ENCODE peak calls at places on chromosome 16, in ten cellular contexts. One of them, this sample, is unnamed.

GRCh38 chr16:48217708-48218107 is 26.4 kb upstream of the LONP2 start:
- DNase-seq in GM23338: no peak
- DNase-seq in suprapubic skin: no peak
- DNase-seq in HepG2: no peak
- DNase-seq in stomach: no peak
- DNase-seq in sigmoid colon: no peak
- DNase-seq in HCT116: no peak
- DNase-seq in endothelial cell of umbilical vein: no peak
- DNase-seq in prostate gland: no peak
- DNase-seq in spleen: no peak
- DNase-seq in this sample: no peak

GRCh38 chr16:53855056-53855455 is 151.1 kb downstream of the FTO start:
- DNase-seq in GM23338: no peak
- DNase-seq in suprapubic skin: no peak
- DNase-seq in HepG2: no peak
- DNase-seq in stomach: no peak
- DNase-seq in sigmoid colon: no peak
- DNase-seq in HCT116: no peak
- DNase-seq in endothelial cell of umbilical vein: no peak
- DNase-seq in prostate gland: no peak
- DNase-seq in spleen: no peak
- DNase-seq in this sample: no peak

GRCh38 chr16:72990003-72990521 is 57.9 kb downstream of the ZFHX3 start:
- DNase-seq in GM23338: peak
- DNase-seq in suprapubic skin: peak
- DNase-seq in HepG2: no peak
- DNase-seq in stomach: peak
- DNase-seq in sigmoid colon: peak
- DNase-seq in HCT116: peak
- DNase-seq in endothelial cell of umbilical vein: peak
- DNase-seq in prostate gland: peak
- DNase-seq in spleen: no peak
- DNase-seq in this sample: peak

GRCh38 chr16:50244140-50244503 is 22.2 kb upstream of the ADCY7 start:
- DNase-seq in GM23338: no peak
- DNase-seq in suprapubic skin: peak
- DNase-seq in HepG2: no peak
- DNase-seq in stomach: no peak
- DNase-seq in sigmoid colon: no peak
- DNase-seq in HCT116: no peak
- DNase-seq in endothelial cell of umbilical vein: no peak
- DNase-seq in prostate gland: no peak
- DNase-seq in spleen: no peak
- DNase-seq in this sample: no peak

GRCh38 chr16:49492896-49493620 is 119.5 kb downstream of the C16orf78 start:
- DNase-seq in GM23338: peak
- DNase-seq in suprapubic skin: peak
- DNase-seq in HepG2: no peak
- DNase-seq in stomach: no peak
- DNase-seq in sigmoid colon: no peak
- DNase-seq in HCT116: no peak
- DNase-seq in endothelial cell of umbilical vein: no peak
- DNase-seq in prostate gland: no peak
- DNase-seq in spleen: peak
- DNase-seq in this sample: peak

GRCh38 chr16:60031751-60032150 is 1297.6 kb upstream of the GOT2 start:
- DNase-seq in GM23338: no peak
- DNase-seq in suprapubic skin: no peak
- DNase-seq in HepG2: no peak
- DNase-seq in stomach: no peak
- DNase-seq in sigmoid colon: no peak
- DNase-seq in HCT116: no peak
- DNase-seq in endothelial cell of umbilical vein: no peak
- DNase-seq in prostate gland: no peak
- DNase-seq in spleen: no peak
- DNase-seq in this sample: no peak

GRCh38 chr16:21701271-21701670 is 37.5 kb downstream of the OTOA start:
- DNase-seq in GM23338: peak
- DNase-seq in suprapubic skin: no peak
- DNase-seq in HepG2: no peak
- DNase-seq in stomach: no peak
- DNase-seq in sigmoid colon: no peak
- DNase-seq in HCT116: no peak
- DNase-seq in endothelial cell of umbilical vein: no peak
- DNase-seq in prostate gland: no peak
- DNase-seq in spleen: no peak
- DNase-seq in this sample: no peak

GRCh38 chr16:64586756-64587155 is 535.1 kb downstream of the CDH11 start:
- DNase-seq in GM23338: no peak
- DNase-seq in suprapubic skin: no peak
- DNase-seq in HepG2: no peak
- DNase-seq in stomach: no peak
- DNase-seq in sigmoid colon: no peak
- DNase-seq in HCT116: no peak
- DNase-seq in endothelial cell of umbilical vein: no peak
- DNase-seq in prostate gland: no peak
- DNase-seq in spleen: no peak
- DNase-seq in this sample: no peak

GRCh38 chr16:77211880-77212735 is 12.9 kb downstream of the SYCE1L start:
- DNase-seq in GM23338: peak
- DNase-seq in suprapubic skin: peak
- DNase-seq in HepG2: no peak
- DNase-seq in stomach: peak
- DNase-seq in sigmoid colon: no peak
- DNase-seq in HCT116: no peak
- DNase-seq in endothelial cell of umbilical vein: peak
- DNase-seq in prostate gland: peak
- DNase-seq in spleen: peak
- DNase-seq in this sample: peak

GRCh38 chr16:72172105-72173034 is at the start of gene PMFBP1:
- DNase-seq in GM23338: peak
- DNase-seq in suprapubic skin: no peak
- DNase-seq in HepG2: peak
- DNase-seq in stomach: no peak
- DNase-seq in sigmoid colon: peak
- DNase-seq in HCT116: no peak
- DNase-seq in endothelial cell of umbilical vein: peak
- DNase-seq in prostate gland: no peak
- DNase-seq in spleen: no peak
- DNase-seq in this sample: no peak

GRCh38 chr16:20803192-20803560 is 3.1 kb downstream of the ERI2 start:
- DNase-seq in GM23338: no peak
- DNase-seq in suprapubic skin: no peak
- DNase-seq in HepG2: no peak
- DNase-seq in stomach: no peak
- DNase-seq in sigmoid colon: no peak
- DNase-seq in HCT116: no peak
- DNase-seq in endothelial cell of umbilical vein: peak
- DNase-seq in prostate gland: no peak
- DNase-seq in spleen: no peak
- DNase-seq in this sample: no peak

GRCh38 chr16:85724936-85725335 is 26.0 kb downstream of the C16orf74 start:
- DNase-seq in GM23338: no peak
- DNase-seq in suprapubic skin: no peak
- DNase-seq in HepG2: no peak
- DNase-seq in stomach: no peak
- DNase-seq in sigmoid colon: no peak
- DNase-seq in HCT116: no peak
- DNase-seq in endothelial cell of umbilical vein: no peak
- DNase-seq in prostate gland: no peak
- DNase-seq in spleen: no peak
- DNase-seq in this sample: no peak

GRCh38 chr16:26263406-26263805 is 571.6 kb downstream of the HS3ST4 start:
- DNase-seq in GM23338: no peak
- DNase-seq in suprapubic skin: no peak
- DNase-seq in HepG2: no peak
- DNase-seq in stomach: no peak
- DNase-seq in sigmoid colon: no peak
- DNase-seq in HCT116: no peak
- DNase-seq in endothelial cell of umbilical vein: no peak
- DNase-seq in prostate gland: no peak
- DNase-seq in spleen: no peak
- DNase-seq in this sample: no peak

GRCh38 chr16:85991856-85992255 is 92.9 kb downstream of the IRF8 start:
- DNase-seq in GM23338: no peak
- DNase-seq in suprapubic skin: peak
- DNase-seq in HepG2: no peak
- DNase-seq in stomach: no peak
- DNase-seq in sigmoid colon: peak
- DNase-seq in HCT116: no peak
- DNase-seq in endothelial cell of umbilical vein: no peak
- DNase-seq in prostate gland: no peak
- DNase-seq in spleen: no peak
- DNase-seq in this sample: no peak

GRCh38 chr16:57624044-57624688 is 4.3 kb upstream of the ADGRG1 start:
- DNase-seq in GM23338: no peak
- DNase-seq in suprapubic skin: no peak
- DNase-seq in HepG2: peak
- DNase-seq in stomach: no peak
- DNase-seq in sigmoid colon: no peak
- DNase-seq in HCT116: no peak
- DNase-seq in endothelial cell of umbilical vein: no peak
- DNase-seq in prostate gland: no peak
- DNase-seq in spleen: peak
- DNase-seq in this sample: no peak

GRCh38 chr16:48526058-48526957 is 83.7 kb downstream of the N4BP1 start:
- DNase-seq in GM23338: peak
- DNase-seq in suprapubic skin: peak
- DNase-seq in HepG2: peak
- DNase-seq in stomach: peak
- DNase-seq in sigmoid colon: peak
- DNase-seq in HCT116: peak
- DNase-seq in endothelial cell of umbilical vein: no peak
- DNase-seq in prostate gland: no peak
- DNase-seq in spleen: peak
- DNase-seq in this sample: no peak

DNA sequence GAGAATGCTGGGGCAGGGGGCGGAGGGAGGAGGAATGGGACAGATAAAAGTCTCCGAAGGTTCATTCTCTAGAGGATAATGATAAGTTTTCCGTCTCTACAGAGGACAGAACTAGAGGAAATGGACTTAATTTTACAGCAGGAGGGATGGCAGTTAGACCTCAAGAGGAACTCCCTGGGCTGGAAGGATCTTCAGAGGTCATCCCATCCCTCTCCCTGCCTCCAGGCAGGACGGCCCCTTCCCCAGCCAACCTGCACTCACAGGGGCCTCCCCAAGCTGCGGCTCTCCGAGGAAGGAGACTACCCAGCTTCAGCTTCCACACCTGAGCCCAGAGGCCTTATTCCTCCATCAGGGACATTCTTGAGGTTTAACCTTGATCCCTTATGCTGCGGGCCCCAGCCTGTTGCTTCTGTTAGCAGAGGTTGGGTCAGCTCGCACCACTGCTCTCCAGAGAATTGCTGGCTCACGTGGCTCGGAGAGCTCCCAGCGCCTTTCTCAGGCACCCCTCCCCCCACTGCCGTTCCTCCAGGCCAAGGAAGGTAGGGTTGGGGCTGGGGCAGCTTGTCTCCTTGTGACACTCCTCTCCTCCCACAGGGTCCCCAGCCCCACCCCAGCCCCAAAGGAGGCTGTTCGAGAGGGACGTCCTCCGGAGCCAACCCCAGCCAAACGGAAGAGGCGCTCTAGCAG is 8.5 kb downstream of the ELOB start:
- DNase-seq in GM23338: no peak
- DNase-seq in suprapubic skin: no peak
- DNase-seq in HepG2: no peak
- DNase-seq in stomach: no peak
- DNase-seq in sigmoid colon: no peak
- DNase-seq in HCT116: no peak
- DNase-seq in endothelial cell of umbilical vein: no peak
- DNase-seq in prostate gland: no peak
- DNase-seq in spleen: peak
- DNase-seq in this sample: no peak
- H3K27ac ChIP-seq in GM23338: peak
- H3K27ac ChIP-seq in suprapubic skin: peak
- H3K27ac ChIP-seq in HepG2: no peak
- H3K27ac ChIP-seq in stomach: peak
- H3K27ac ChIP-seq in sigmoid colon: no peak
- H3K27ac ChIP-seq in HCT116: no peak
- H3K27ac ChIP-seq in endothelial cell of umbilical vein: no peak
- H3K27ac ChIP-seq in prostate gland: no peak
- H3K27ac ChIP-seq in spleen: no peak
- H3K27ac ChIP-seq in this sample: no peak

GRCh38 chr16:4682084-4682581 is 11.2 kb upstream of the NUDT16L1 start:
- DNase-seq in GM23338: no peak
- DNase-seq in suprapubic skin: no peak
- DNase-seq in HepG2: no peak
- DNase-seq in stomach: no peak
- DNase-seq in sigmoid colon: no peak
- DNase-seq in HCT116: no peak
- DNase-seq in endothelial cell of umbilical vein: no peak
- DNase-seq in prostate gland: no peak
- DNase-seq in spleen: peak
- DNase-seq in this sample: no peak
- TF ChIP-seq POLR2AphosphoS5 in GM23338: no peak
- TF ChIP-seq POLR2AphosphoS5 in suprapubic skin: no peak
- TF ChIP-seq POLR2AphosphoS5 in HepG2: no peak
- TF ChIP-seq POLR2AphosphoS5 in stomach: no peak
- TF ChIP-seq POLR2AphosphoS5 in sigmoid colon: no peak
- TF ChIP-seq POLR2AphosphoS5 in HCT116: no peak
- TF ChIP-seq POLR2AphosphoS5 in endothelial cell of umbilical vein: no peak
- TF ChIP-seq POLR2AphosphoS5 in prostate gland: no peak
- TF ChIP-seq POLR2AphosphoS5 in spleen: peak
- TF ChIP-seq POLR2AphosphoS5 in this sample: no peak

GRCh38 chr16:88767546-88767945 is 17.5 kb downstream of the PIEZO1 start:
- DNase-seq in GM23338: no peak
- DNase-seq in suprapubic skin: no peak
- DNase-seq in HepG2: no peak
- DNase-seq in stomach: no peak
- DNase-seq in sigmoid colon: no peak
- DNase-seq in HCT116: no peak
- DNase-seq in endothelial cell of umbilical vein: no peak
- DNase-seq in prostate gland: no peak
- DNase-seq in spleen: no peak
- DNase-seq in this sample: no peak
- H3K27ac ChIP-seq in GM23338: peak
- H3K27ac ChIP-seq in suprapubic skin: peak
- H3K27ac ChIP-seq in HepG2: no peak
- H3K27ac ChIP-seq in stomach: peak
- H3K27ac ChIP-seq in sigmoid colon: peak
- H3K27ac ChIP-seq in HCT116: peak
- H3K27ac ChIP-seq in endothelial cell of umbilical vein: peak
- H3K27ac ChIP-seq in prostate gland: peak
- H3K27ac ChIP-seq in spleen: peak
- H3K27ac ChIP-seq in this sample: peak

DNA sequence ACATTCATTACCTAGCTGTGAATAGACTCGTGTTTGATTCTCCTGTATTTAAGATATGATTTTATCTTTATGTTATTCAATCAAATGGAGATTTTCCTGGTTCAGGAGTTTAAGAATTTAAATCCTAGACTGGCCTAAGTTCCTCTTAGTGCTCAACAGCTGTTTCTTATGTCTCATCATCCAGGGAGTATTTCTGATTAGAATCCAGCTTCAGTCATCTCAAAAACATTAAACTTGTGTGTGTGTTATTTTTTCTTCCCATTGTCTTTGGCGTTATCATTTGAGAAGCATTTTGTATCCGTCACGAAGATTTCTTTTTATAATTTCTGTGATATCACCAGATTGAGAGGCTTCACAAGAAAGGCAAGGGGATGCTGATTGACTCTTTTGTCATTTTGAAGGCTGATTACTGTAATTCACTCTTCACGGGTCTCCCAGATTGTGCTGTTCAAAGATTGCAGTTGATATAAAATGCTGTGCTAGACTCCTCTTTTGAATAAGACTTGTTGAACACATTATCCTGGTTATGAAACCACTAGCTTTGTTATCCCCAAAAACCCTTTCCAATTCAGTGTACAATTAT is 204.8 kb downstream of the CDH8 start:
- DNase-seq in GM23338: no peak
- DNase-seq in suprapubic skin: no peak
- DNase-seq in HepG2: no peak
- DNase-seq in stomach: no peak
- DNase-seq in sigmoid colon: no peak
- DNase-seq in HCT116: no peak
- DNase-seq in endothelial cell of umbilical vein: no peak
- DNase-seq in prostate gland: no peak
- DNase-seq in spleen: no peak
- DNase-seq in this sample: no peak
- TF ChIP-seq POLR2AphosphoS5 in GM23338: no peak
- TF ChIP-seq POLR2AphosphoS5 in suprapubic skin: no peak
- TF ChIP-seq POLR2AphosphoS5 in HepG2: no peak
- TF ChIP-seq POLR2AphosphoS5 in stomach: no peak
- TF ChIP-seq POLR2AphosphoS5 in sigmoid colon: no peak
- TF ChIP-seq POLR2AphosphoS5 in HCT116: no peak
- TF ChIP-seq POLR2AphosphoS5 in endothelial cell of umbilical vein: no peak
- TF ChIP-seq POLR2AphosphoS5 in prostate gland: no peak
- TF ChIP-seq POLR2AphosphoS5 in spleen: no peak
- TF ChIP-seq POLR2AphosphoS5 in this sample: no peak

This sample was measured in upper lobe of left lung.